ENCODE peak calls at places on chromosomes 1 and 21, in five cellular contexts. N is stimulated activated CD4-positive, alpha-beta T cell treated with anti-CD3 and anti-CD28 coated beads, Interleukin-15, amount 100 ng/mL, for 24 hours; Y is GM10248; D is NCI-H2081; U is endothelial cell. Z is an unnamed sample.
A peak's percentile ranks its signal among the peaks of the same experiment; 100 is the strongest.

GRCh38 chr1:92210701-92211100 is 7.0 kb upstream of the C1orf146 start:
- DNase-seq in N (no peak), Y (no peak), D (no peak), U (no peak), Z (no peak)

GRCh38 chr1:31761883-31762282 is 2.3 kb downstream of the ADGRB2 start:
- DNase-seq in N (no peak), Y (no peak), D (no peak), U (no peak), Z (no peak)

GRCh38 chr1:33986389-33987095 is 122.7 kb downstream of the HMGB4 start:
- DNase-seq in N (no peak), Y (no peak), D (no peak), U (no peak), Z (no peak)

GRCh38 chr1:225847610-225848009 is 34.6 kb downstream of the TMEM63A start:
- DNase-seq in N (no peak), Y (no peak), D (peak; percentile 55), U (no peak), Z (peak; percentile 22)

GRCh38 chr1:185257947-185258203 is 59.2 kb downstream of the IVNS1ABP start:
- DNase-seq in N (no peak), Y (no peak), D (no peak), U (no peak), Z (no peak)

GRCh38 chr1:98078586-98078985 is 157.8 kb upstream of the DPYD start:
- DNase-seq in N (no peak), Y (no peak), D (no peak), U (no peak), Z (no peak)

GRCh38 chr1:79896136-79896535 is 889.6 kb upstream of the ADGRL4 start:
- DNase-seq in N (no peak), Y (no peak), D (no peak), U (no peak), Z (no peak)

GRCh38 chr1:77506771-77507170 is 175.7 kb downstream of the ZZZ3 start:
- DNase-seq in N (no peak), Y (no peak), D (no peak), U (no peak), Z (no peak)

GRCh38 chr21:45555557-45556301 is 13.5 kb upstream of the SLC19A1 start:
- DNase-seq in N (peak; percentile 74), Y (peak; percentile 91), D (peak; percentile 57), U (peak; percentile 69), Z (peak; percentile 92)

GRCh38 chr1:200409203-200409760 is 554 bp downstream of the ZNF281 start:
- DNase-seq in N (peak; percentile 50), Y (peak; percentile 41), D (no peak), U (peak; percentile 47), Z (peak; percentile 46)

GRCh38 chr1:61131716-61132115 is 49.4 kb downstream of the NFIA start:
- DNase-seq in N (no peak), Y (no peak), D (no peak), U (no peak), Z (no peak)

GRCh38 chr1:236685917-236686814 is at the start of gene ACTN2:
- DNase-seq in N (peak; percentile 66), Y (peak; percentile 66), D (peak; percentile 84), U (peak; percentile 41), Z (peak; percentile 76)

GRCh38 chr1:245330951-245331350 is 176.2 kb downstream of the KIF26B start:
- DNase-seq in N (no peak), Y (no peak), D (no peak), U (no peak), Z (peak; percentile 40)

GRCh38 chr1:243236604-243237252 is 18.4 kb downstream of the CEP170 start:
- DNase-seq in N (no peak), Y (no peak), D (no peak), U (no peak), Z (no peak)

GRCh38 chr1:16170283-16170673 is 14.4 kb upstream of the EPHA2 start:
- DNase-seq in N (no peak), Y (no peak), D (no peak), U (no peak), Z (no peak)

GRCh38 chr1:232622981-232623380 is 7.0 kb downstream of the SIPA1L2 start:
- DNase-seq in N (no peak), Y (no peak), D (no peak), U (no peak), Z (peak; percentile 85)

GRCh38 chr1:35589516-35590427 is 16.7 kb downstream of the TFAP2E start:
- DNase-seq in N (no peak), Y (no peak), D (no peak), U (no peak), Z (no peak)

GRCh38 chr1:115313173-115313572 is 24.9 kb downstream of the NGF start:
- DNase-seq in N (no peak), Y (no peak), D (no peak), U (no peak), Z (no peak)

GRCh38 chr21:44090332-44090731 is 16.9 kb upstream of the PWP2 start:
- DNase-seq in N (no peak), Y (no peak), D (no peak), U (no peak), Z (no peak)

GRCh38 chr21:36859744-36860501 is 106.5 kb downstream of the HLCS start:
- DNase-seq in N (peak; percentile 42), Y (peak; percentile 41), D (no peak), U (no peak), Z (peak; percentile 85)

GRCh38 chr1:56844709-56845108 is 9.9 kb upstream of the C8A start:
- DNase-seq in N (no peak), Y (no peak), D (no peak), U (no peak), Z (no peak)

GRCh38 chr1:62050165-62050564 is 144.5 kb upstream of the L1TD1 start:
- DNase-seq in N (no peak), Y (no peak), D (no peak), U (no peak), Z (no peak)

GRCh38 chr1:157450106-157450505 is 102.2 kb downstream of the FCRL5 start:
- DNase-seq in N (no peak), Y (no peak), D (no peak), U (no peak), Z (no peak)

GRCh38 chr1:24155011-24155782 is 12.3 kb upstream of the IL22RA1 start:
- DNase-seq in N (peak; percentile 28), Y (peak; percentile 67), D (peak; percentile 22), U (peak; percentile 39), Z (peak; percentile 61)

GRCh38 chr1:30730351-30731108 is 7.1 kb upstream of the MATN1 start:
- DNase-seq in N (no peak), Y (no peak), D (no peak), U (no peak), Z (no peak)

GRCh38 chr1:69263982-69264381 is 303.7 kb upstream of the LRRC7 start:
- DNase-seq in N (no peak), Y (no peak), D (peak; percentile 95), U (no peak), Z (no peak)